ENCODE peak calls at places on chromosomes 2 and 18, in nine cellular contexts. Y is NCI-H446; S is neural progenitor cell; M is prostate gland; J is cardiac fibroblast; X is mesothelial cell of epicardium; F is SW480; E is left ventricle myocardium inferior; I is central memory CD4-positive, alpha-beta T cell. L is an unnamed sample.

GRCh38 chr2:225040862-225041209 is 1.4 kb downstream of the DOCK10 start:
- DNase-seq in Y (peak), S (peak), M (no peak), J (peak), X (no peak), F (no peak), E (no peak), I (peak), L (no peak)

GRCh38 chr2:44686561-44686960 is 254.9 kb upstream of the SIX3 start:
- DNase-seq in Y (no peak), S (no peak), M (no peak), J (peak), X (no peak), F (no peak), E (no peak), I (no peak), L (no peak)

GRCh38 chr18:21604711-21605110 is 4.2 kb upstream of the ESCO1 start:
- DNase-seq in Y (no peak), S (no peak), M (no peak), J (no peak), X (no peak), F (no peak), E (no peak), I (no peak), L (no peak)

GRCh38 chr2:317501-318424 is 29.9 kb upstream of the ALKAL2 start:
- DNase-seq in Y (no peak), S (peak), M (no peak), J (peak), X (no peak), F (peak), E (no peak), I (peak), L (peak)

GRCh38 chr18:51867767-51868166 is 472.2 kb upstream of the DCC start:
- DNase-seq in Y (no peak), S (peak), M (no peak), J (peak), X (peak), F (no peak), E (no peak), I (no peak), L (no peak)

GRCh38 chr2:45008296-45009129 is 739 bp downstream of the SIX2 start:
- DNase-seq in Y (no peak), S (peak), M (no peak), J (peak), X (no peak), F (peak), E (no peak), I (no peak), L (no peak)

GRCh38 chr2:30351941-30352340 is 95.1 kb upstream of the LCLAT1 start:
- DNase-seq in Y (no peak), S (no peak), M (no peak), J (peak), X (no peak), F (no peak), E (no peak), I (no peak), L (no peak)

GRCh38 chr2:158745067-158745865 is 49.9 kb upstream of the DAPL1 start:
- DNase-seq in Y (peak), S (peak), M (peak), J (peak), X (no peak), F (peak), E (peak), I (peak), L (no peak)

GRCh38 chr18:48613589-48613988 is 74.8 kb downstream of the CTIF start:
- DNase-seq in Y (no peak), S (no peak), M (no peak), J (no peak), X (no peak), F (no peak), E (peak), I (no peak), L (no peak)

GRCh38 chr18:21479721-21480120 is 120.8 kb downstream of the ESCO1 start:
- DNase-seq in Y (no peak), S (no peak), M (no peak), J (peak), X (no peak), F (no peak), E (no peak), I (no peak), L (no peak)

GRCh38 chr18:47935321-47935720 is 4.9 kb upstream of the SMAD2 start:
- DNase-seq in Y (no peak), S (no peak), M (no peak), J (no peak), X (no peak), F (no peak), E (no peak), I (no peak), L (no peak)

GRCh38 chr2:217463402-217464075 is 539.3 kb downstream of the TNS1 start:
- DNase-seq in Y (no peak), S (no peak), M (no peak), J (no peak), X (no peak), F (no peak), E (no peak), I (no peak), L (no peak)

GRCh38 chr18:31684279-31685096 is at the start of gene B4GALT6:
- DNase-seq in Y (no peak), S (peak), M (peak), J (peak), X (peak), F (peak), E (no peak), I (no peak), L (no peak)

GRCh38 chr2:101364878-101365277 is 22.4 kb downstream of the CREG2 start:
- DNase-seq in Y (no peak), S (no peak), M (no peak), J (no peak), X (no peak), F (no peak), E (no peak), I (no peak), L (no peak)

GRCh38 chr2:56713161-56713676 is 529.4 kb downstream of the CCDC85A start:
- DNase-seq in Y (peak), S (no peak), M (no peak), J (peak), X (no peak), F (no peak), E (no peak), I (no peak), L (no peak)